ENCODE peak calls at places on chromosomes 12 and 14, in four cellular contexts. One of them, this sample, is unnamed.

GRCh38 chr12:44307506-44308168 is 471.8 kb downstream of the TMEM117 start:
- DNase-seq in NCI-H510A: no peak
- DNase-seq in NK-92 treated with Interleukin-12 subunit alpha and Interleukin-12 subunit beta, amount 100 ng/mL, for 24 hours: no peak
- DNase-seq in aorta: no peak
- DNase-seq in this sample: no peak

GRCh38 chr12:76033116-76034001 is 1.8 kb upstream of the PHLDA1 start:
- DNase-seq in NCI-H510A: no peak
- DNase-seq in NK-92 treated with Interleukin-12 subunit alpha and Interleukin-12 subunit beta, amount 100 ng/mL, for 24 hours: no peak
- DNase-seq in aorta: no peak
- DNase-seq in this sample: peak; percentile 66

GRCh38 chr12:325886-326285 is 63.2 kb downstream of the KDM5A start:
- DNase-seq in NCI-H510A: no peak
- DNase-seq in NK-92 treated with Interleukin-12 subunit alpha and Interleukin-12 subunit beta, amount 100 ng/mL, for 24 hours: no peak
- DNase-seq in aorta: no peak
- DNase-seq in this sample: no peak

GRCh38 chr12:78470354-78471195 is 394.0 kb upstream of the SYT1 start:
- DNase-seq in NCI-H510A: peak; percentile 10
- DNase-seq in NK-92 treated with Interleukin-12 subunit alpha and Interleukin-12 subunit beta, amount 100 ng/mL, for 24 hours: no peak
- DNase-seq in aorta: no peak
- DNase-seq in this sample: peak; percentile 54

GRCh38 chr14:97393244-97393643 is 596.1 kb downstream of the VRK1 start:
- DNase-seq in NCI-H510A: no peak
- DNase-seq in NK-92 treated with Interleukin-12 subunit alpha and Interleukin-12 subunit beta, amount 100 ng/mL, for 24 hours: no peak
- DNase-seq in aorta: no peak
- DNase-seq in this sample: no peak

GRCh38 chr14:56422703-56423213 is 156.8 kb upstream of the TMEM260 start:
- DNase-seq in NCI-H510A: peak; percentile 27
- DNase-seq in NK-92 treated with Interleukin-12 subunit alpha and Interleukin-12 subunit beta, amount 100 ng/mL, for 24 hours: no peak
- DNase-seq in aorta: peak; percentile 62
- DNase-seq in this sample: peak; percentile 66

GRCh38 chr12:72141381-72141780 is 130.8 kb upstream of the TRHDE start:
- DNase-seq in NCI-H510A: no peak
- DNase-seq in NK-92 treated with Interleukin-12 subunit alpha and Interleukin-12 subunit beta, amount 100 ng/mL, for 24 hours: no peak
- DNase-seq in aorta: no peak
- DNase-seq in this sample: peak; percentile 13

GRCh38 chr14:104113631-104114420 is 24.6 kb upstream of the KIF26A start:
- DNase-seq in NCI-H510A: no peak
- DNase-seq in NK-92 treated with Interleukin-12 subunit alpha and Interleukin-12 subunit beta, amount 100 ng/mL, for 24 hours: no peak
- DNase-seq in aorta: peak; percentile 38
- DNase-seq in this sample: no peak

GRCh38 chr14:92539875-92540274 is 26.3 kb downstream of the RIN3 start:
- DNase-seq in NCI-H510A: no peak
- DNase-seq in NK-92 treated with Interleukin-12 subunit alpha and Interleukin-12 subunit beta, amount 100 ng/mL, for 24 hours: no peak
- DNase-seq in aorta: peak; percentile 57
- DNase-seq in this sample: no peak

GRCh38 chr14:99724196-99724891 is 40.2 kb downstream of the CYP46A1 start:
- DNase-seq in NCI-H510A: no peak
- DNase-seq in NK-92 treated with Interleukin-12 subunit alpha and Interleukin-12 subunit beta, amount 100 ng/mL, for 24 hours: no peak
- DNase-seq in aorta: peak; percentile 33
- DNase-seq in this sample: no peak

GRCh38 chr12:49089831-49090773 is 4.5 kb downstream of the DHH start:
- DNase-seq in NCI-H510A: no peak
- DNase-seq in NK-92 treated with Interleukin-12 subunit alpha and Interleukin-12 subunit beta, amount 100 ng/mL, for 24 hours: no peak
- DNase-seq in aorta: peak; percentile 72
- DNase-seq in this sample: peak; percentile 35

GRCh38 chr12:106070611-106071010 is 68.1 kb downstream of the NUAK1 start:
- DNase-seq in NCI-H510A: peak; percentile 7
- DNase-seq in NK-92 treated with Interleukin-12 subunit alpha and Interleukin-12 subunit beta, amount 100 ng/mL, for 24 hours: no peak
- DNase-seq in aorta: no peak
- DNase-seq in this sample: no peak

GRCh38 chr12:121005346-121005815 is 10.9 kb downstream of the C12orf43 start:
- DNase-seq in NCI-H510A: peak; percentile 44
- DNase-seq in NK-92 treated with Interleukin-12 subunit alpha and Interleukin-12 subunit beta, amount 100 ng/mL, for 24 hours: no peak
- DNase-seq in aorta: no peak
- DNase-seq in this sample: peak; percentile 62

GRCh38 chr14:21023817-21024667 is 819 bp downstream of the NDRG2 start:
- DNase-seq in NCI-H510A: no peak
- DNase-seq in NK-92 treated with Interleukin-12 subunit alpha and Interleukin-12 subunit beta, amount 100 ng/mL, for 24 hours: no peak
- DNase-seq in aorta: no peak
- DNase-seq in this sample: no peak

GRCh38 chr12:117023998-117024960 is 74.9 kb downstream of the TESC start:
- DNase-seq in NCI-H510A: no peak
- DNase-seq in NK-92 treated with Interleukin-12 subunit alpha and Interleukin-12 subunit beta, amount 100 ng/mL, for 24 hours: no peak
- DNase-seq in aorta: no peak
- DNase-seq in this sample: no peak

GRCh38 chr12:2179058-2179457 is 126.3 kb downstream of the CACNA1C start:
- DNase-seq in NCI-H510A: no peak
- DNase-seq in NK-92 treated with Interleukin-12 subunit alpha and Interleukin-12 subunit beta, amount 100 ng/mL, for 24 hours: no peak
- DNase-seq in aorta: no peak
- DNase-seq in this sample: no peak

GRCh38 chr12:104272938-104273337 is 30.6 kb upstream of the EID3 start:
- DNase-seq in NCI-H510A: no peak
- DNase-seq in NK-92 treated with Interleukin-12 subunit alpha and Interleukin-12 subunit beta, amount 100 ng/mL, for 24 hours: no peak
- DNase-seq in aorta: no peak
- DNase-seq in this sample: no peak

GRCh38 chr12:107309020-107309419 is 215.7 kb upstream of the CRY1 start:
- DNase-seq in NCI-H510A: no peak
- DNase-seq in NK-92 treated with Interleukin-12 subunit alpha and Interleukin-12 subunit beta, amount 100 ng/mL, for 24 hours: no peak
- DNase-seq in aorta: no peak
- DNase-seq in this sample: no peak

GRCh38 chr14:85987292-85987691 is 457.3 kb downstream of the FLRT2 start:
- DNase-seq in NCI-H510A: no peak
- DNase-seq in NK-92 treated with Interleukin-12 subunit alpha and Interleukin-12 subunit beta, amount 100 ng/mL, for 24 hours: no peak
- DNase-seq in aorta: no peak
- DNase-seq in this sample: no peak

GRCh38 chr12:116603516-116603915 is 44.3 kb downstream of the MAP1LC3B2 start:
- DNase-seq in NCI-H510A: no peak
- DNase-seq in NK-92 treated with Interleukin-12 subunit alpha and Interleukin-12 subunit beta, amount 100 ng/mL, for 24 hours: no peak
- DNase-seq in aorta: no peak
- DNase-seq in this sample: no peak

GRCh38 chr14:22185191-22185590 is 403.8 kb downstream of the DAD1 start:
- DNase-seq in NCI-H510A: no peak
- DNase-seq in NK-92 treated with Interleukin-12 subunit alpha and Interleukin-12 subunit beta, amount 100 ng/mL, for 24 hours: no peak
- DNase-seq in aorta: no peak
- DNase-seq in this sample: peak; percentile 85

GRCh38 chr14:103500148-103500990 is 22.3 kb downstream of the CKB start:
- DNase-seq in NCI-H510A: peak; percentile 75
- DNase-seq in NK-92 treated with Interleukin-12 subunit alpha and Interleukin-12 subunit beta, amount 100 ng/mL, for 24 hours: peak; percentile 23
- DNase-seq in aorta: peak; percentile 92
- DNase-seq in this sample: peak; percentile 81

GRCh38 chr14:102772781-102773570 is 4.3 kb upstream of the TRAF3 start:
- DNase-seq in NCI-H510A: peak; percentile 30
- DNase-seq in NK-92 treated with Interleukin-12 subunit alpha and Interleukin-12 subunit beta, amount 100 ng/mL, for 24 hours: no peak
- DNase-seq in aorta: peak; percentile 30
- DNase-seq in this sample: no peak

GRCh38 chr12:11672361-11672760 is 22.9 kb downstream of the ETV6 start:
- DNase-seq in NCI-H510A: no peak
- DNase-seq in NK-92 treated with Interleukin-12 subunit alpha and Interleukin-12 subunit beta, amount 100 ng/mL, for 24 hours: no peak
- DNase-seq in aorta: no peak
- DNase-seq in this sample: no peak

GRCh38 chr12:38711055-38711454 is 194.3 kb downstream of the CPNE8 start:
- DNase-seq in NCI-H510A: no peak
- DNase-seq in NK-92 treated with Interleukin-12 subunit alpha and Interleukin-12 subunit beta, amount 100 ng/mL, for 24 hours: no peak
- DNase-seq in aorta: no peak
- DNase-seq in this sample: no peak

GRCh38 chr12:51777457-51777856 is 71.1 kb downstream of the FIGNL2 start:
- DNase-seq in NCI-H510A: no peak
- DNase-seq in NK-92 treated with Interleukin-12 subunit alpha and Interleukin-12 subunit beta, amount 100 ng/mL, for 24 hours: no peak
- DNase-seq in aorta: no peak
- DNase-seq in this sample: no peak

GRCh38 chr12:89528434-89528833 is 2.6 kb upstream of the POC1B start:
- DNase-seq in NCI-H510A: no peak
- DNase-seq in NK-92 treated with Interleukin-12 subunit alpha and Interleukin-12 subunit beta, amount 100 ng/mL, for 24 hours: no peak
- DNase-seq in aorta: no peak
- DNase-seq in this sample: no peak

GRCh38 chr14:64298773-64299172 is 4.6 kb upstream of the ESR2 start:
- DNase-seq in NCI-H510A: no peak
- DNase-seq in NK-92 treated with Interleukin-12 subunit alpha and Interleukin-12 subunit beta, amount 100 ng/mL, for 24 hours: no peak
- DNase-seq in aorta: no peak
- DNase-seq in this sample: no peak

GRCh38 chr12:105025890-105026289 is 39.8 kb downstream of the NOPCHAP1 start:
- DNase-seq in NCI-H510A: no peak
- DNase-seq in NK-92 treated with Interleukin-12 subunit alpha and Interleukin-12 subunit beta, amount 100 ng/mL, for 24 hours: no peak
- DNase-seq in aorta: peak; percentile 60
- DNase-seq in this sample: no peak

GRCh38 chr14:69855180-69855817 is 23.9 kb upstream of the SMOC1 start:
- DNase-seq in NCI-H510A: no peak
- DNase-seq in NK-92 treated with Interleukin-12 subunit alpha and Interleukin-12 subunit beta, amount 100 ng/mL, for 24 hours: no peak
- DNase-seq in aorta: no peak
- DNase-seq in this sample: no peak

GRCh38 chr14:74290415-74290814 is 12.3 kb downstream of the ABCD4 start:
- DNase-seq in NCI-H510A: no peak
- DNase-seq in NK-92 treated with Interleukin-12 subunit alpha and Interleukin-12 subunit beta, amount 100 ng/mL, for 24 hours: no peak
- DNase-seq in aorta: no peak
- DNase-seq in this sample: peak; percentile 22

GRCh38 chr14:91911474-91912032 is 35.9 kb downstream of the FBLN5 start:
- DNase-seq in NCI-H510A: peak; percentile 53
- DNase-seq in NK-92 treated with Interleukin-12 subunit alpha and Interleukin-12 subunit beta, amount 100 ng/mL, for 24 hours: peak; percentile 13
- DNase-seq in aorta: no peak
- DNase-seq in this sample: peak; percentile 59

GRCh38 chr14:101110729-101111619 is 207.5 kb upstream of the RTL1 start:
- DNase-seq in NCI-H510A: no peak
- DNase-seq in NK-92 treated with Interleukin-12 subunit alpha and Interleukin-12 subunit beta, amount 100 ng/mL, for 24 hours: no peak
- DNase-seq in aorta: no peak
- DNase-seq in this sample: no peak

GRCh38 chr14:72736791-72737559 is 156.9 kb downstream of the DPF3 start:
- DNase-seq in NCI-H510A: no peak
- DNase-seq in NK-92 treated with Interleukin-12 subunit alpha and Interleukin-12 subunit beta, amount 100 ng/mL, for 24 hours: no peak
- DNase-seq in aorta: no peak
- DNase-seq in this sample: no peak

GRCh38 chr14:90546767-90547166 is 149.9 kb downstream of the CALM1 start:
- DNase-seq in NCI-H510A: peak; percentile 61
- DNase-seq in NK-92 treated with Interleukin-12 subunit alpha and Interleukin-12 subunit beta, amount 100 ng/mL, for 24 hours: no peak
- DNase-seq in aorta: no peak
- DNase-seq in this sample: no peak

This sample was measured in kidney tubule cell.